ENCODE peak calls at places on chromosomes 2 and 18, in five cellular contexts. V is neural progenitor cell, H is PC-3, L is GM23248, A is MM.1S. G is an unnamed sample. For H3F3A, the result is how much of the 10 kb centered on the place peaks cover.

GRCh38 chr2:235005603-235006259 is 53.9 kb downstream of the SH3BP4 start:
- DNase-seq in V (peak), H (no peak), L (peak), A (no peak), G (no peak)

GRCh38 chr2:105397959-105398521 is 811 bp downstream of the FHL2 start:
- DNase-seq in A (no peak), L (peak), H (no peak), V (no peak), G (no peak)

GRCh38 chr2:232689152-232689910 is 7.8 kb upstream of the GIGYF2 start:
- DNase-seq in L (no peak), A (no peak), V (no peak), H (no peak), G (peak)

GRCh38 chr2:107635883-107636282 is 190.8 kb upstream of the RGPD4 start:
- DNase-seq in L (peak), A (no peak), V (no peak), H (peak), G (no peak)

GRCh38 chr2:238158018-238158806 is 558 bp upstream of the ERFE start:
- DNase-seq in L (no peak), V (no peak), H (no peak), A (no peak), G (no peak)

GRCh38 chr2:12741361-12741760 is 24.6 kb downstream of the TRIB2 start:
- DNase-seq in V (no peak), L (no peak), A (no peak), H (no peak), G (no peak)

GRCh38 chr2:10220045-10220444 is 82.7 kb upstream of the HPCAL1 start:
- DNase-seq in H (no peak), A (no peak), L (no peak), V (no peak), G (no peak)

GRCh38 chr2:159879061-159879604 is 81.1 kb upstream of the CD302 start:
- DNase-seq in H (peak), L (peak), V (no peak), A (no peak), G (no peak)

GRCh38 chr2:98512699-98513098 is 68.0 kb downstream of the INPP4A start:
- DNase-seq in L (no peak), A (no peak), H (no peak), V (no peak), G (no peak)
- H3F3A ChIP-seq in L (under half), A (under half), H (under half), V (under half), G (under half)

DNA sequence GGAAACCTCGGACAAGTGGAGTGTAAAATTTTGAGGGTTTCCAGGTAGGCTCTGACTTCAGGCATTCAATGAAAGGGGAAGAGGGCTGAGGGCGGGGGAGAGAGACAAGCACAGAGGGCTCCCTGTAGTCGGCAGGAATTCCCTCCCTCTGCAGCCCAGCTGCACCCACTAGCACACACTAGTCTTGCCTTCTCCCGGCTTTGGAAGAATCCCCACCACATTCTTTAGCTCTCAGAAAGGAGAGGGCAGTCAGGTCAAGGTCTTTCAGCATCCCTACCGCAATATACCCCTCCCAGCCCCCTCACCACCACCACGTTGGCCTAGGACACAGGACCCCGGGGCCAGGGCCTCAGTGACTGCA is 9.7 kb upstream of the SATB2 start:
- DNase-seq in A (no peak), L (no peak), V (peak), H (no peak), G (no peak)
- TF ChIP-seq EZH2 in A (no peak), L (no peak), V (no peak), H (no peak), G (no peak)

GRCh38 chr18:30451976-30452375 is 590.6 kb downstream of the DSC3 start:
- DNase-seq in V (no peak), L (no peak), H (no peak), A (no peak), G (no peak)

GRCh38 chr18:30454920-30455319 is 587.6 kb downstream of the DSC3 start:
- DNase-seq in A (no peak), H (no peak), L (no peak), V (no peak), G (no peak)

GRCh38 chr18:30450927-30451326 is 591.6 kb downstream of the DSC3 start:
- DNase-seq in L (no peak), H (no peak), V (no peak), A (no peak), G (no peak)

GRCh38 chr18:30457156-30457555 is 585.4 kb downstream of the DSC3 start:
- DNase-seq in H (peak), A (no peak), L (no peak), V (no peak), G (no peak)

GRCh38 chr18:30455741-30456140 is 586.8 kb downstream of the DSC3 start:
- DNase-seq in V (no peak), L (no peak), H (no peak), A (no peak), G (no peak)
- H2AFZ ChIP-seq in V (peak), L (no peak), H (no peak), A (no peak), G (no peak)

GRCh38 chr2:75334076-75334475 is 134.8 kb upstream of the TACR1 start:
- DNase-seq in H (no peak), V (no peak), A (no peak), L (no peak), G (no peak)
- H3F3A ChIP-seq in H (under half), V (under half), A (under half), L (under half), G (under half)

GRCh38 chr2:186345745-186346144 is 140.3 kb upstream of the ZC3H15 start:
- DNase-seq in A (peak), L (no peak), H (no peak), V (no peak), G (no peak)

GRCh38 chr2:186346216-186346615 is 139.8 kb upstream of the ZC3H15 start:
- DNase-seq in A (no peak), H (no peak), L (no peak), V (no peak), G (no peak)

GRCh38 chr2:186348200-186348599 is 137.9 kb upstream of the ZC3H15 start:
- DNase-seq in L (peak), A (no peak), V (no peak), H (no peak), G (no peak)

GRCh38 chr2:186349508-186349907 is 136.6 kb upstream of the ZC3H15 start:
- DNase-seq in V (no peak), H (peak), A (peak), L (peak), G (peak)

DNA sequence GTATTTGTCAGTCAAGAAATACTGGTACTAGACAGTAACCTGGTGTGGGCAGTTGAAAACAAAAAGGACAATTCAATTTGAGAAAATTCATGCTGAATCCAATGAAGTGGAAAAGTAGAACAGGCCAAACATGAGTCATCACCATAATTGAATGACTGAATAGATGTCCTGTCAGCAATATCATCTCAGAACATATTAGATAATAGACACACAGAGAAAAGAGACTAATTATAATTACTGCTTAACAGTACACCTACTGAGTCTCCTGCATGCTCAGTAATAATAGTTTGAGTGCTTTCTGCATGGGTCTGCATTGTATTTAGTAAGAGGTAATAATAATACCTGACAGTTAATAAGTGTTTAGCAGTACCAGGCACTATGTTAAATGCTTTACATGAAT is 138.6 kb upstream of the ZC3H15 start:
- DNase-seq in A (no peak), L (peak), V (no peak), H (peak), G (no peak)
- TF ChIP-seq EZH2 in A (no peak), L (no peak), V (no peak), H (no peak), G (no peak)

GRCh38 chr18:12657849-12658829 is at the start of gene SPIRE1:
- DNase-seq in H (peak), V (peak), L (peak), A (peak), G (no peak)
- H2AFZ ChIP-seq in H (peak), V (peak), L (peak), A (peak), G (peak)

GRCh38 chr2:201786471-201786870 is 5.7 kb upstream of the ALS2 start:
- DNase-seq in A (no peak), H (no peak), V (no peak), L (peak), G (no peak)
- H3F3A ChIP-seq in A (under half), H (under half), V (under half), L (under half), G (under half)

DNA sequence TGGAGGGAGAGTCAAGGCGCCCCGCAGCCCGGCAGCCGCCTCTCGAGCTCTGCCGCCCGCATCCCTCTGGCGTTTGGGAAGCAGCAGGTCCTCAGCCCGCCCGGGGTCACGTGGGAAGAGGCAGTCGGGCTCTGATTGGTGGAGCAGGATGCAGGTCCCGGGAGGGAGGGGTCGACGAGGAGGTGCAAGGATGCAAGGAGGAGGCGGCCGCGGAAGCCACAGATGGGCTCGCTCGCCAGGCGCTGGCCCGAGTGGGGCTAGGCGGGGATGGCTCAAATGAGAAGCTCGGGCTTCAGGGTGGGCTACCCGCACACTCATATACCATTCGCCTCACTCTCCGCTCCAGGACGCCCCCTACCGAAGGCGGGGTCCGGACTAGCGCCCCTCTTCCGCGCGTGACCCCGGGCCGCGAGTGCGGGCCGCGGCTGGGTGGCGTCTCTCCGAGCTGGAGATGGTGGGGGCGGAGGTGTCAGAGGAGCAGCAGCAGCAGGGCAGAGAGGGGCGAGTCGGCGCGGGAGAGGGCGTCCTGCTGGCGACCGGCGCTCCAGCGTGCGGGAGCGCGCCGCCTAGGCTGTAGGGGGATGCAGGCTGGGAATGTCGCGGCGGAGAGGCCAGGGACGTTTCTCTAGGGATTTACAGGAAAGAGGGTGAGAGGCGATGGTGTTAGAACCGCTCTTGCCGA is at the start of gene TMEFF2:
- DNase-seq in A (peak), L (peak), H (peak), V (peak), G (no peak)
- TF ChIP-seq EZH2 in A (no peak), L (no peak), H (no peak), V (no peak), G (no peak)

G was measured in PC-9.